ENCODE peak calls at places on chromosome 7, in ten cellular contexts. B is spleen, V is fibroblast of the aortic adventitia, D is fibroblast of mammary gland, R is uterus, J is upper lobe of right lung, S is AG04449, O is BJ, L is brain microvascular endothelial cell, F is astrocyte of the spinal cord. Y is an unnamed sample.

GRCh38 chr7:158252081-158252836 is 335.4 kb downstream of the PTPRN2 start:
- DNase-seq in J (peak), L (no peak), D (no peak), R (no peak), F (no peak), O (no peak), S (no peak), B (peak), V (no peak), Y (no peak)

GRCh38 chr7:135774284-135774683 is 25.7 kb upstream of the FAM180A start:
- DNase-seq in D (no peak), B (no peak), O (no peak), V (no peak), L (no peak), J (no peak), S (no peak), R (no peak), F (peak), Y (peak)

GRCh38 chr7:133794490-133794889 is 332.6 kb upstream of the LRGUK start:
- DNase-seq in L (no peak), R (no peak), O (no peak), S (no peak), V (no peak), F (no peak), B (no peak), J (no peak), D (peak), Y (no peak)

GRCh38 chr7:154928136-154929005 is 74.6 kb downstream of the PAXIP1 start:
- DNase-seq in J (no peak), S (peak), O (peak), D (peak), V (peak), R (peak), F (peak), L (peak), B (peak), Y (peak)

GRCh38 chr7:155796381-155797261 is 15.6 kb downstream of the SHH start:
- DNase-seq in V (peak), O (no peak), S (no peak), R (peak), F (no peak), J (peak), B (peak), D (no peak), L (peak), Y (no peak)

GRCh38 chr7:112484671-112485097 is 3.9 kb downstream of the LSMEM1 start:
- DNase-seq in L (peak), O (peak), J (no peak), B (no peak), F (peak), S (peak), V (peak), D (peak), R (peak), Y (peak)

GRCh38 chr7:12107841-12108249 is 103.2 kb upstream of the TMEM106B start:
- DNase-seq in L (no peak), R (no peak), J (no peak), F (peak), V (peak), S (no peak), D (no peak), O (peak), B (no peak), Y (no peak)

GRCh38 chr7:112167144-112167543 is 39.1 kb downstream of the DOCK4 start:
- DNase-seq in F (no peak), S (no peak), J (no peak), L (no peak), O (no peak), V (no peak), R (no peak), D (no peak), B (no peak), Y (no peak)

GRCh38 chr7:140691368-140692045 is 5.0 kb upstream of the NDUFB2 start:
- DNase-seq in R (no peak), F (no peak), S (no peak), B (peak), V (no peak), O (no peak), J (no peak), L (no peak), D (no peak), Y (no peak)

GRCh38 chr7:30931161-30931926 is 19.7 kb downstream of the AQP1 start:
- DNase-seq in R (peak), B (peak), D (no peak), O (no peak), J (peak), F (no peak), V (peak), L (no peak), S (no peak), Y (no peak)

GRCh38 chr7:98240961-98241673 is 10.9 kb downstream of the TECPR1 start:
- DNase-seq in B (no peak), S (no peak), D (peak), F (peak), J (no peak), R (no peak), L (peak), V (peak), O (no peak), Y (no peak)

GRCh38 chr7:138074121-138074520 is 2.1 kb upstream of the AKR1D1 start:
- DNase-seq in D (no peak), R (no peak), J (no peak), B (no peak), F (no peak), L (no peak), S (no peak), O (no peak), V (no peak), Y (no peak)

GRCh38 chr7:1530946-1531262 is 402 bp downstream of the MAFK start:
- DNase-seq in B (no peak), R (peak), V (no peak), F (no peak), D (no peak), O (no peak), J (no peak), L (no peak), S (no peak), Y (no peak)

GRCh38 chr7:1531979-1532455 is 1.5 kb downstream of the MAFK start:
- DNase-seq in O (no peak), J (no peak), R (no peak), B (no peak), F (no peak), D (no peak), L (no peak), V (no peak), S (no peak), Y (no peak)

GRCh38 chr7:1533255-1533568 is 2.7 kb downstream of the MAFK start:
- DNase-seq in L (no peak), S (no peak), D (no peak), R (no peak), B (peak), J (no peak), O (no peak), F (no peak), V (no peak), Y (no peak)

GRCh38 chr7:1532456-1533254 is 2.2 kb downstream of the MAFK start:
- DNase-seq in R (peak), S (peak), F (peak), O (peak), V (peak), B (peak), J (peak), D (peak), L (peak), Y (peak)

GRCh38 chr7:1531263-1531978 is 919 bp downstream of the MAFK start:
- DNase-seq in D (peak), O (no peak), L (no peak), J (no peak), R (peak), B (peak), V (no peak), S (no peak), F (peak), Y (no peak)
- H3K4me3 ChIP-seq in D (peak), O (peak), L (peak), J (peak), R (peak), B (peak), V (peak), S (peak), F (peak), Y (peak)

GRCh38 chr7:55053651-55054226 is 34.9 kb downstream of the EGFR start:
- DNase-seq in B (no peak), F (no peak), J (no peak), O (no peak), D (peak), V (peak), S (no peak), R (no peak), L (no peak), Y (no peak)

GRCh38 chr7:55052726-55053431 is 34.1 kb downstream of the EGFR start:
- DNase-seq in J (no peak), D (peak), R (no peak), O (no peak), L (peak), B (no peak), F (peak), S (no peak), V (no peak), Y (no peak)

GRCh38 chr7:55052081-55052480 is 33.3 kb downstream of the EGFR start:
- DNase-seq in J (no peak), R (no peak), D (peak), V (peak), S (no peak), O (no peak), F (peak), B (no peak), L (peak), Y (no peak)

GRCh38 chr7:55048221-55048859 is 29.5 kb downstream of the EGFR start:
- DNase-seq in B (no peak), F (no peak), L (no peak), S (no peak), R (no peak), J (no peak), V (no peak), O (no peak), D (peak), Y (no peak)

GRCh38 chr7:55050286-55050685 is 31.5 kb downstream of the EGFR start:
- DNase-seq in J (no peak), F (no peak), D (peak), R (no peak), L (no peak), O (no peak), V (peak), B (no peak), S (no peak), Y (no peak)
- TF ChIP-seq CTCF in J (no peak), F (no peak), D (peak), R (no peak), L (peak), O (peak), V (peak), B (no peak), S (peak), Y (peak)

GRCh38 chr7:80918909-80919721 is at the start of gene SEMA3C:
- DNase-seq in F (peak), R (peak), J (peak), L (peak), O (peak), D (peak), V (peak), B (peak), S (no peak), Y (peak)
- H3K4me3 ChIP-seq in F (peak), R (peak), J (peak), L (peak), O (peak), D (peak), V (peak), B (peak), S (peak), Y (peak)

GRCh38 chr7:47775238-47775637 is 173.0 kb downstream of the PKD1L1 start:
- DNase-seq in F (no peak), O (no peak), R (no peak), S (no peak), V (no peak), L (no peak), J (no peak), D (no peak), B (no peak), Y (no peak)

GRCh38 chr7:47776335-47776734 is 171.9 kb downstream of the PKD1L1 start:
- DNase-seq in D (no peak), B (no peak), L (no peak), R (no peak), F (no peak), S (no peak), J (no peak), V (no peak), O (no peak), Y (no peak)

GRCh38 chr7:47772492-47772891 is 175.8 kb downstream of the PKD1L1 start:
- DNase-seq in J (no peak), O (no peak), D (no peak), F (no peak), S (no peak), L (no peak), B (no peak), V (no peak), R (no peak), Y (no peak)

GRCh38 chr7:47771990-47772360 is 176.3 kb downstream of the PKD1L1 start:
- DNase-seq in O (no peak), B (no peak), V (peak), L (no peak), S (no peak), D (no peak), J (no peak), F (no peak), R (no peak), Y (no peak)

DNA sequence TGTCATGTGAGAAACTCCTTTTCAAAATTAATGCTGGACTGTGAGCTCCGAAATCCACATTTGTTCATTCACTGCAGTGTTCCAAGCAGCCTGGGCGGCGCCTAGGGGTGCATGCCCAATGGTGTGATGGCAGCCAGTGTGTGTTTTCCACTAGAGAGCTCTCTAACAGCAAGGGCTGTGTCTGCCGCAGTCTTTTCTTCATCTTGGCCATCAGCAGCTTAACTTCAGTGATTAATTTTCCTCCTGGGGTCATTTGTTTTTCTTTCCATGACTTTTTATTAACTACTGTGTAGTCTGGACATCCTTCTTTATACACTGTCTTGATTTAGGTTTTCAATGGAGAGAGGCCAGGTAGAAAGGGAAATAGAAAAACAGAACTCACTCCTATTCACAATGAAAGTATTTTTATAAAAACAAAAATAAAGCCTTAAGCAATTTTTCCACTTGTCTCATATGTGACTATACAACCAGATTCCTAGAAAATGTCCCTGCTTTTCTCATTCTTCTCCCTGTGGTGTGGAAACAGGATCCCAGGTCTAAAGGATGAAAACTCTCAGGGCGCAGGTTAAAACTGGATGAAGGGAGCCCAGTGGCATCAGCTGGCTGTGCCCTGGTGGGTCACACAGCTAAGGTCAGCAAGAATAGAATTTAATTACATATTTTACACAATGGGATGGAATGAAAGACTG is 176.8 kb downstream of the PKD1L1 start:
- DNase-seq in V (peak), S (no peak), J (no peak), R (peak), L (no peak), D (no peak), B (no peak), O (no peak), F (peak), Y (no peak)
- TF ChIP-seq CTCF in V (peak), S (peak), J (no peak), R (peak), L (peak), D (no peak), B (no peak), O (peak), F (peak), Y (no peak)

GRCh38 chr7:131161103-131161502 is 166.6 kb upstream of the MKLN1 start:
- DNase-seq in V (peak), S (no peak), R (no peak), J (no peak), F (peak), D (peak), O (no peak), L (peak), B (no peak), Y (no peak)

GRCh38 chr7:131164025-131164899 is 163.4 kb upstream of the MKLN1 start:
- DNase-seq in L (peak), O (peak), F (peak), J (no peak), B (no peak), R (no peak), S (no peak), V (peak), D (peak), Y (peak)

GRCh38 chr7:131166066-131166465 is 161.6 kb upstream of the MKLN1 start:
- DNase-seq in O (no peak), J (no peak), V (no peak), B (no peak), D (peak), L (no peak), F (peak), S (no peak), R (no peak), Y (no peak)

GRCh38 chr7:131159961-131160361 is 167.7 kb upstream of the MKLN1 start:
- DNase-seq in O (no peak), D (peak), S (no peak), L (peak), R (no peak), B (no peak), V (peak), J (no peak), F (peak), Y (no peak)

DNA sequence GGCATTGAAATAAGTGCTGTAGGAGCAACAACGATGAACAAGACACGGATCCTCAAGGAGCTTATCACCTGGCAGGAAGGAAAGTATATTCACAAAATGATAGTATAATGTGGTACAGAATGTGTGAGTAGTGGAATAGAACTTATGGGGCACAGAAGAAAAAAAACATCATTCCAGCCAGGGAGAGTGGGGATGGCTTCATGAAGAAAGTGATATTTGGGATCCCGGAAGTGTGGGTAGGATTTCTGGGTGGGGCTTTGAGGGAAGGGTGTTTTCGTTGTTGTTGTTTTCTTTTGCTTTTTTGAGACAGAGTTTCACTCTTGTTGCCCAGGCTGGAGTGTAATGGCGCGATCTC is 162.8 kb upstream of the MKLN1 start:
- DNase-seq in R (no peak), V (no peak), L (no peak), S (no peak), B (no peak), D (no peak), F (no peak), J (no peak), O (no peak), Y (no peak)
- H3K4me3 ChIP-seq in R (no peak), V (no peak), L (no peak), S (no peak), B (no peak), D (no peak), F (no peak), J (no peak), O (no peak), Y (no peak)

DNA sequence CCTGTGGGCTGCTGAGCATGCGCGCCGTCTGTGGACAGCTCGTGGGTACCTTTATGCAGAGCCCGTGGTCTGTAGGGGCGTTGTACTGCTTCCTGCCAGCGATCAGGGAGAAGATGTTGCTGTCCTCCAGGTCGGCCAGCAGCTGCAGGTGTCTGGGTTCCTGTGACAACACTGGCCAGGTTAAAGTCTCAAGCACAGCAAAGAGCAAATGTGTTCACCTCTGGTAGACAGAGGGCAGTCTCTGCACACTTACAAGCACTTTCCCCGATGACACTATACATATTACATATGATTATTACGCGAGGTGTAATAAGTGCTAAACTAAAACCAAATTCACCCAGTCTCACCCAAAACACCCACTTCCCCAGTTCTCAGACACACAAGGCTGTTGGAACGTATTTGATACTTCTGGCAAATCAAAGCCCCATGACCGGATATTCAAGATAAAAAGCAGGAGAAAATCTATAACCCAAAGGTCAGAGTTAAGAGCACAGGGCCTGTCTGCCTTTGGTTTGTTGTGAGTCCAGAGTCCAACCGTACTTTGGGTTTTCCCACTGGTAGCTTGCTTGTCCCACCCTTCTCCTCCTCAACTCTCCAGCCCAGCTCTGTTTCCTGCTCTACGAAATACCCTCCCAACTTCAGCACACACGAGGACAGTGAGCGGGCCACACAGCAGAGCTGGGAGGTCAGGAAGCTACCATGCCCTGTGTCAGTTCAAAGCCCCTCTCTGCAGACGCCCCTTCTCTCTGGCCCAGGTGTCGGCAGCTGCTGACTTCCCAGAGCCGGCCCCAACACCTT is 49.7 kb upstream of the DDC start:
- DNase-seq in D (peak), J (no peak), O (no peak), L (no peak), F (no peak), V (peak), B (no peak), S (no peak), R (no peak), Y (no peak)
- TF ChIP-seq CTCF in D (peak), J (no peak), O (peak), L (peak), F (peak), V (no peak), B (no peak), S (no peak), R (peak), Y (peak)

DNA sequence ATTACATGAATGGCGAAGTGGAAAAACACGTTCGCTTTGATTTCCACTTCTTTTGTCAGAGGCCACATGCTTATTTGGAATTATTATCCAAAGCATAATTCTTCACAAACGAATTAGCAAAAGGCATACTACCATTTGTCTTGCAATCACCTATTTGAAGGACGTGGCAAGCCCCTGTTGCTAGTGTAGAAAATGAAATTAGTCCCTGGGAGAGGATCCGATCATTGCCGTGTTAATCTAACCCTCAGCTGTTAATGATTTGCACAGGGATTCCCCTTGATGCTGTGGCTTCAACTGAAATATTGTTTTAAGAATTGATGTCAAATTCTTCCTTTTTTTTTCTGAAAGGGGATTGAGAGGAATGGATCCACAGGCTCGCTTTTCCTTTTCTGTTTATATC is 4.6 kb downstream of the AGMO start:
- DNase-seq in F (no peak), J (no peak), D (no peak), O (no peak), B (no peak), S (no peak), V (no peak), L (no peak), R (no peak), Y (no peak)
- H3K4me3 ChIP-seq in F (no peak), J (no peak), D (no peak), O (no peak), B (no peak), S (no peak), V (no peak), L (no peak), R (no peak), Y (peak)

Y was measured in HFF-Myc.